ENCODE peak calls at places on chromosomes 12 and 14, in five cellular contexts. S, R, C, G and I are unnamed samples.

GRCh38 chr14:77469041-77469440 is 11.1 kb downstream of the AHSA1 start:
- DNase-seq in S (no peak), R (no peak), C (no peak), G (no peak), I (no peak)

GRCh38 chr14:23828611-23829010 is 125.0 kb upstream of the DHRS4 start:
- DNase-seq in S (no peak), R (no peak), C (no peak), G (no peak), I (no peak)

GRCh38 chr12:57241556-57242310 is 9.3 kb downstream of the STAC3 start:
- DNase-seq in S (no peak), R (no peak), C (no peak), G (no peak), I (no peak)

GRCh38 chr12:122928891-122929538 is 33.1 kb upstream of the VPS37B start:
- DNase-seq in S (no peak), R (no peak), C (no peak), G (no peak), I (no peak)

GRCh38 chr12:52241205-52241842 is 8.3 kb downstream of the KRT7 start:
- DNase-seq in S (no peak), R (no peak), C (peak; percentile 32), G (no peak), I (peak; percentile 6)

GRCh38 chr12:109016016-109016415 is 4.9 kb downstream of the SVOP start:
- DNase-seq in S (no peak), R (no peak), C (no peak), G (no peak), I (no peak)

GRCh38 chr12:103373088-103373523 is 122.7 kb downstream of the C12orf42 start:
- DNase-seq in S (peak; percentile 18), R (no peak), C (no peak), G (no peak), I (no peak)

GRCh38 chr12:104501641-104502040 is 44.9 kb downstream of the CHST11 start:
- DNase-seq in S (no peak), R (no peak), C (no peak), G (no peak), I (no peak)

GRCh38 chr14:100532154-100532915 is 54.9 kb downstream of the BEGAIN start:
- DNase-seq in S (no peak), R (peak; percentile 11), C (no peak), G (no peak), I (no peak)

GRCh38 chr12:26003065-26003464 is 44.6 kb downstream of the RASSF8 start:
- DNase-seq in S (no peak), R (no peak), C (no peak), G (no peak), I (no peak)

GRCh38 chr12:42997032-42997431 is 407.5 kb upstream of the PRICKLE1 start:
- DNase-seq in S (no peak), R (no peak), C (peak; percentile 31), G (no peak), I (no peak)

GRCh38 chr12:20740972-20741371 is 45.8 kb downstream of the SLCO1C1 start:
- DNase-seq in S (no peak), R (no peak), C (no peak), G (no peak), I (no peak)

GRCh38 chr14:104346608-104347007 is 208.2 kb downstream of the KIF26A start:
- DNase-seq in S (no peak), R (no peak), C (no peak), G (no peak), I (no peak)

GRCh38 chr14:53710615-53711014 is 246.0 kb downstream of the BMP4 start:
- DNase-seq in S (no peak), R (no peak), C (no peak), G (no peak), I (no peak)

GRCh38 chr12:112590281-112590680 is 171.5 kb downstream of the PTPN11 start:
- DNase-seq in S (no peak), R (no peak), C (peak; percentile 42), G (no peak), I (no peak)

GRCh38 chr12:38118632-38119031 is 197.9 kb upstream of the ALG10B start:
- DNase-seq in S (no peak), R (no peak), C (no peak), G (no peak), I (no peak)

GRCh38 chr12:53966385-53967133 is 6.4 kb upstream of the HOXC11 start:
- DNase-seq in S (no peak), R (no peak), C (no peak), G (no peak), I (no peak)

GRCh38 chr14:84343637-84344036 is 1186.3 kb upstream of the FLRT2 start:
- DNase-seq in S (no peak), R (no peak), C (no peak), G (no peak), I (no peak)

GRCh38 chr14:87233806-87234384 is 759.1 kb downstream of the GALC start:
- DNase-seq in S (no peak), R (no peak), C (no peak), G (no peak), I (no peak)

GRCh38 chr12:4992881-4993280 is 50.8 kb upstream of the KCNA5 start:
- DNase-seq in S (no peak), R (no peak), C (no peak), G (no peak), I (no peak)

DNA sequence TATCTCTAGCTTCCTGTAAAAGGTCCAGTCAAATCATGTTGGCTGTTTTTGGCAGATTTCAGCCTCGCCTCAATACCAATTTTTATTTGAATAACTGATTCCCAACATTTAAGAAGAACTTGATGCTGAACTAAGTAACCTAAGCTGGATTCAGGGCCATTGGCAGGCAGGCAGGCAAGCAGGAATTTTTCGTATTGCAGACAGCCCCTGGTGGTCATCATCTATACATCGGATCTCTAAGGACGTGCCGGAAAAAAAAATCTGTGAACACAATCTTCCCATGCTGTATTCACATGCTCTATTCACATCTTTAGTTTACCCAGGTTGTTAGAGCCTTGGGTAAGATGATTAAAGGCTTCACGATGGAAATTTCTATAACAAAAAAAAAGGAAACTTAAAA is 7.0 kb downstream of the VCPKMT start:
- DNase-seq in S (no peak), R (no peak), C (peak; percentile 38), G (no peak), I (no peak)
- TF ChIP-seq CTCF in S (no peak), R (no peak), C (peak; percentile 62), G (no peak), I (no peak)

GRCh38 chr14:92595267-92595666 is 81.7 kb downstream of the RIN3 start:
- DNase-seq in S (no peak), R (no peak), C (no peak), G (no peak), I (no peak)

GRCh38 chr14:92598549-92598905 is 84.9 kb downstream of the RIN3 start:
- DNase-seq in S (no peak), R (no peak), C (no peak), G (no peak), I (no peak)

GRCh38 chr14:92599786-92600185 is 86.2 kb downstream of the RIN3 start:
- DNase-seq in S (no peak), R (no peak), C (peak; percentile 11), G (no peak), I (no peak)

GRCh38 chr14:92597873-92598548 is 84.4 kb downstream of the RIN3 start:
- DNase-seq in S (no peak), R (no peak), C (no peak), G (no peak), I (no peak)

DNA sequence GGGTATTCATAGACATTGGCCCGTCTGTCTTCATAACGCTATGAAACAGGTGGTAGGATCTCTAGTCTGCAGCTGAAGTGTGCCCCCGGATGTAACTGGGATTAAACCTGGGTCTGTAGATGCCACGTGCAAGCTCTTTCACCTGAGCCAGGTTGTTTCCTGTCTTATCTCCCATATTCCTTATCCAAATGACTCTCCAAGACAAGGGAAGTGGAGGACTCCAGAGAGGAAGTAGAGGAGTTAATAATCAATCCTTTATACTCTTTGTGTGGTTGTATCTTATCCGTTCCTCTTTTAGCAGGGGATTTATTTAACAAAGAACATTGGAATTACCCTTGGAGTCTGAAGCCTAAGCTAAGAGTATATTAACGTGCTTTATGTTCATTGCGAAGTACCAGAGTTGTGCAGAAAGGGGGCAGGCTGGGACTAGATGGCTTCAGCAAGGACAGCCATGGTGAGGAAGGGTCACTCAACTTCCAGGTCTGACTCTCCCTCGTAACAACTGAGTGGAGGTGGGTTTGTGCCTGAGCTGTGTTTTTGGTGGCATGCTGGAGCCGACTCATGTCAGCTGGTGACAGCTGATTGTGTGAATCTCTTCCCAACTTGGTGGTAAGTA is 82.9 kb downstream of the RIN3 start:
- DNase-seq in S (no peak), R (no peak), C (no peak), G (no peak), I (no peak)
- TF ChIP-seq CTCF in S (peak; percentile 12), R (no peak), C (no peak), G (no peak), I (no peak)

DNA sequence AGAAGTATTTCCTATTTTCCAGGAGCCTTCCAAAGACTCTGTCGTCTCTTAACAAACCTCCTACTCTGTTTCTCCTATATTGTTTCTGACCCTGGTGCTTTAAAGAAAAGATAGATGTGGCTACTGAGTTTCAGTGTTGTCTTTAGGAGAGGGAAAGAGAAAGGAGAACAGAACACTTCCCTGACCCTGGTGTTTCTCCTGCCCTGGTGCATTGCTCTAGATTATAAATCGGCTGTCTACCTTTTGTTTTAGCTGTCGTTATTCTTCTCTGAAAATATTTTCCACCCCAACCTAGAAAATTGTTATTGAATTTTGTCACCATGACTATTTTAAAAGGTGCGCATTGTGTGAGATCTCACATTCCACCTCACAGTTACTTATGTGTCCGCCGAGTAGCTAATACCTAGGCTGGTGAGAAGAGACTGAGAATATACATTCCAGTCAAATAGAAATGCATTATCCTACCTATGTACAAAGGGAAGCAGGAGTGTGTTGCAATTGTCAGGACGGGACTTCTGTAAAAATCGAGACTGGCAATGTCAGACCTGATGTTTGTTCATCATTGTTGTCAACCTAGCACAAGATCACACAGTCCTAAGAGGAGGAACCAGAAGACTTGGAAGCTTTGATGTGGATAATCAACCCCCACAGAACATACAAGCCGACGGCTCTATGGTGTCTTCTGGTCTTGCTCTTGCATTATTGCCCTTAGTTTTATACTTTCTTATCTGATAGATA is 108.7 kb upstream of the SLC38A4 start:
- DNase-seq in S (no peak), R (no peak), C (no peak), G (no peak), I (no peak)
- TF ChIP-seq CTCF in S (no peak), R (no peak), C (no peak), G (no peak), I (no peak)

DNA sequence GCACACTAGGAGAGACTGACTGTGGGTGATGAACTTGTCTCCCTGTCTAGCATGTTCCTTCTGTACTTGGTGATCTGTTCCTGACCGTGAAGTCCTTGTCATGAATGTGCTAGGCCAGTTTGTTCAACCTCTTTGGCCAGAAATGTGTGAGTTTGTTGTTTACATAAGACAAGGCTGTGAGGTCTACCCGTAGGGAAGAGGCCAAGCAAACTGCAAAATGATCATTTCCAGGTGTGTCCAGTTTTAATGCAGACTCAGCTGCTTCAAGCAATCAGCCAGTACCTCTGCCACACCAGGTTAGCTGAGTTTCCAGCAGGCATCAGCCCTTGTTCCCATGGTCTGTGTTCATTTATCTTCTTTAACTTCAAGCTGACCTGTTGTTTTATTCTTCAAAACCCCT is 440.2 kb downstream of the FUT8 start:
- DNase-seq in S (no peak), R (no peak), C (no peak), G (no peak), I (no peak)
- TF ChIP-seq CTCF in S (no peak), R (no peak), C (no peak), G (no peak), I (no peak)